ENCODE peak calls at places on chromosome 6, in six cellular contexts. Q is HCT116, J is tibial artery, U is heart left ventricle, N is astrocyte, G is left ventricle myocardium inferior. D is an unnamed sample. For H3K9me3, the result is how much of the 10 kb centered on the place peaks cover.

GRCh38 chr6:128655978-128656498 is 135.6 kb upstream of the PTPRK start:
- DNase-seq in Q (peak), J (no peak), U (no peak), N (peak), G (no peak), D (no peak)

GRCh38 chr6:7566031-7566556 is 23.9 kb upstream of the SNRNP48 start:
- DNase-seq in Q (no peak), J (no peak), U (no peak), N (no peak), G (no peak), D (no peak)

GRCh38 chr6:35796236-35796635 is 887 bp downstream of the CLPS start:
- DNase-seq in Q (no peak), J (no peak), U (no peak), N (no peak), G (no peak), D (no peak)

GRCh38 chr6:35798706-35799105 is 1.6 kb upstream of the CLPS start:
- DNase-seq in Q (no peak), J (no peak), U (no peak), N (no peak), G (no peak), D (no peak)

GRCh38 chr6:99073223-99073622 is 125.5 kb upstream of the FBXL4 start:
- DNase-seq in Q (no peak), J (no peak), U (no peak), N (no peak), G (no peak), D (no peak)

GRCh38 chr6:129683606-129684322 is 26.2 kb downstream of the ARHGAP18 start:
- DNase-seq in Q (peak), J (peak), U (peak), N (peak), G (peak), D (no peak)

GRCh38 chr6:132122176-132122575 is 171.0 kb upstream of the CCN2 start:
- DNase-seq in Q (no peak), J (no peak), U (no peak), N (no peak), G (no peak), D (no peak)

GRCh38 chr6:52508261-52508739 is 68.6 kb downstream of the TRAM2 start:
- DNase-seq in Q (no peak), J (no peak), U (no peak), N (no peak), G (no peak), D (no peak)

GRCh38 chr6:20978176-20978614 is 443.9 kb downstream of the CDKAL1 start:
- DNase-seq in Q (no peak), J (no peak), U (no peak), N (peak), G (no peak), D (no peak)

GRCh38 chr6:43040542-43041257 is 13.0 kb downstream of the CUL7 start:
- DNase-seq in Q (no peak), J (no peak), U (no peak), N (no peak), G (no peak), D (no peak)

GRCh38 chr6:168124161-168124560 is 45.1 kb upstream of the FRMD1 start:
- DNase-seq in Q (no peak), J (no peak), U (no peak), N (peak), G (no peak), D (no peak)

GRCh38 chr6:157627195-157627966 is 195.7 kb upstream of the SNX9 start:
- DNase-seq in Q (no peak), J (no peak), U (no peak), N (no peak), G (no peak), D (no peak)

GRCh38 chr6:131819507-131820228 is 11.8 kb downstream of the ENPP1 start:
- DNase-seq in Q (no peak), J (no peak), U (no peak), N (peak), G (no peak), D (no peak)

GRCh38 chr6:129774697-129775447 is 64.9 kb upstream of the ARHGAP18 start:
- DNase-seq in Q (peak), J (peak), U (peak), N (peak), G (peak), D (no peak)

GRCh38 chr6:168289571-168289962 is 30.0 kb downstream of the DACT2 start:
- DNase-seq in Q (no peak), J (no peak), U (no peak), N (no peak), G (no peak), D (no peak)

GRCh38 chr6:38997128-38997761 is 51.3 kb upstream of the GLP1R start:
- DNase-seq in Q (no peak), J (no peak), U (peak), N (no peak), G (peak), D (no peak)

GRCh38 chr6:102438181-102438580 is 1044.7 kb downstream of the GRIK2 start:
- DNase-seq in Q (no peak), J (no peak), U (no peak), N (no peak), G (no peak), D (no peak)

GRCh38 chr6:139337830-139338229 is 36.6 kb downstream of the CITED2 start:
- DNase-seq in Q (no peak), J (peak), U (no peak), N (no peak), G (no peak), D (no peak)

GRCh38 chr6:75445738-75446137 is 47.9 kb downstream of the FILIP1 start:
- DNase-seq in Q (no peak), J (no peak), U (no peak), N (no peak), G (no peak), D (no peak)

GRCh38 chr6:18477301-18477941 is 90.3 kb downstream of the RNF144B start:
- DNase-seq in Q (no peak), J (no peak), U (no peak), N (peak), G (no peak), D (no peak)

GRCh38 chr6:143575440-143575839 is 63.9 kb upstream of the FUCA2 start:
- DNase-seq in Q (peak), J (peak), U (peak), N (peak), G (no peak), D (no peak)

GRCh38 chr6:31299947-31300346 is 28.1 kb upstream of the HLA-C start:
- DNase-seq in Q (no peak), J (no peak), U (no peak), N (no peak), G (no peak), D (no peak)

GRCh38 chr6:37783831-37784584 is 35.5 kb upstream of the ZFAND3 start:
- DNase-seq in Q (no peak), J (peak), U (no peak), N (no peak), G (peak), D (peak)

GRCh38 chr6:144652292-144652891 is 367.3 kb downstream of the UTRN start:
- DNase-seq in Q (no peak), J (no peak), U (no peak), N (no peak), G (no peak), D (no peak)

GRCh38 chr6:3455121-3455489 is 1.7 kb downstream of the SLC22A23 start:
- DNase-seq in Q (no peak), J (no peak), U (no peak), N (no peak), G (no peak), D (no peak)

DNA sequence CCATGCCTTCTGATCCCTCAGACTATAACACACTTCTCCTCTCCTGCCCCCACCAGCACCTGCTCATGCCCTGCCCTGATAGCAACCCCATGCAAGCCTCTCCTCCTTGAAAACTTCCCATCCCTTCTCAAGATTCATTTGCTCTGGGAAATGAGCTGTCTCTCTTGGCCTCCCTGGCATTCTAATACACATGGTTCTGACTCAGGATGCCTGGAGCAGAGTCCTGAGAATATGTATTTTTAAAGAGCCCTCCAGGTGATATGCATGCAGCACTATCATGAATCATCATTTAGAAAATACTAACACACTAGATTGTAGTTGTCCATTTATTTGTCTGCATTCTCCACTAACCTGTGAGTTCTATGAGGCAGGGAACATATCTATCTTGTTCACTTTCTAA is 26.6 kb downstream of the HDGFL1 start:
- DNase-seq in Q (no peak), J (no peak), U (no peak), N (peak), G (no peak), D (no peak)
- H3K9me3 ChIP-seq in Q (under half), J (under half), U (under half), N (under half), G (under half), D (under half)

DNA sequence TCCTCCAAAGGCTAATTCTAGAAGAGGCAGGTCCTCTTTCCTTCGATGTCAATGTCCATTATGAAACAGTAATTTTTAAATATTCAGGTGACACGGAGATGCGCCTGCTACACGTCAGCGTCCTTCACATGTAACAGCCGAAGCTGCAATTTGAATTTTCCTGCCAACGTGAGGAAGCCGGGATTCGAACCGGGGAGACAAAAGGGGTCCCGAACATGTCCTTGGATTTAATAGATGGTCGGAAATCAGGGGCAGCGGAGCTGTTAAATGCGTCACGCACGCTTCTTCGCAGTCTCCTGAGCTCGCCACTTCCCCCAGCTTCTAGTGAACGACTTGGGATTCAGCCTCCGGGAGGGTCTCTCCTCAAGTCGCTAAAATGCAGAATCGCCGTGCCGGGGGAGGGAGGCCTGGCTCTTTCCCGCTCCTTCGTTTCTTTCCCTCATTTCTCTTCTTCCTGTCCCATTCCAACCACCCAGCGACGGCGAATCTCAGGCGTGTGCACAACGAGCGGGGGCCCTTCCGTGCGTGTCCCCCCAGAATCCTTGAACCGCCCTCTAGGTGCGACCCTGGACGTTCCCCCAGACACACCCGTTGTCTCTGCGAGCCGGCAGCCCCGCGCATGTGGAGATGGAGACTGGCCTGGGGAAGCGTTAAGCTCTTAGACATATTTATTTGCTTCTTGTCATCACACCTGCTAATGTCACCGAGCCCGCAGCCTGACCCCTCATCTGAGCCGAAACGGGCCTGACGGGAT is 1.3 kb upstream of the FOXC1 start:
- DNase-seq in Q (no peak), J (no peak), U (no peak), N (no peak), G (no peak), D (no peak)
- H3K4me3 ChIP-seq in Q (peak), J (peak), U (peak), N (no peak), G (peak), D (no peak)

GRCh38 chr6:71808865-71809264 is 77.5 kb upstream of the RIMS1 start:
- DNase-seq in Q (no peak), J (no peak), U (no peak), N (no peak), G (no peak), D (no peak)

GRCh38 chr6:71810880-71811279 is 75.5 kb upstream of the RIMS1 start:
- DNase-seq in Q (no peak), J (no peak), U (no peak), N (no peak), G (no peak), D (no peak)
- H3K9me3 ChIP-seq in Q (under half), J (under half), U (half or more), N (under half), G (half or more), D (under half)

GRCh38 chr6:1604991-1605821 is 4.5 kb upstream of the FOXC1 start:
- DNase-seq in Q (no peak), J (no peak), U (no peak), N (no peak), G (no peak), D (peak)

GRCh38 chr6:1602356-1602713 is 7.4 kb upstream of the FOXC1 start:
- DNase-seq in Q (no peak), J (no peak), U (no peak), N (no peak), G (no peak), D (peak)

GRCh38 chr6:1604347-1604990 is 5.2 kb upstream of the FOXC1 start:
- DNase-seq in Q (no peak), J (peak), U (peak), N (no peak), G (no peak), D (peak)

GRCh38 chr6:1601616-1602355 is 7.9 kb upstream of the FOXC1 start:
- DNase-seq in Q (no peak), J (no peak), U (no peak), N (no peak), G (no peak), D (peak)

GRCh38 chr6:1603708-1604346 is 5.9 kb upstream of the FOXC1 start:
- DNase-seq in Q (no peak), J (no peak), U (no peak), N (no peak), G (no peak), D (no peak)
- H3K4me3 ChIP-seq in Q (peak), J (peak), U (peak), N (peak), G (peak), D (peak)

GRCh38 chr6:27178860-27179259 is 68.6 kb upstream of the PRSS16 start:
- DNase-seq in Q (no peak), J (no peak), U (no peak), N (no peak), G (no peak), D (no peak)
- H3K9me3 ChIP-seq in Q (under half), J (under half), U (under half), N (under half), G (under half), D (under half)